ENCODE peak calls at places on chromosome 21, in eight cellular contexts. L, O, S, M, I, X, B and Y are unnamed samples.

GRCh38 chr21:18917602-18918001 is 514.0 kb upstream of the TMPRSS15 start:
- DNase-seq in L (no peak), O (no peak), S (no peak), M (no peak), I (no peak), X (no peak), B (no peak), Y (no peak)

GRCh38 chr21:21076051-21076450 is 77.8 kb downstream of the NCAM2 start:
- DNase-seq in L (no peak), O (no peak), S (no peak), M (no peak), I (no peak), X (no peak), B (no peak), Y (no peak)

GRCh38 chr21:39406065-39406464 is 39.5 kb downstream of the LCA5L start:
- DNase-seq in L (no peak), O (no peak), S (no peak), M (no peak), I (no peak), X (no peak), B (no peak), Y (no peak)

GRCh38 chr21:25107708-25108107 is 499.6 kb downstream of the MRPL39 start:
- DNase-seq in L (peak), O (no peak), S (no peak), M (no peak), I (peak), X (no peak), B (no peak), Y (peak)

GRCh38 chr21:42321845-42322244 is 6.6 kb upstream of the TFF3 start:
- DNase-seq in L (no peak), O (peak), S (no peak), M (no peak), I (no peak), X (no peak), B (no peak), Y (no peak)

GRCh38 chr21:22728091-22728490 is 1729.9 kb downstream of the NCAM2 start:
- DNase-seq in L (no peak), O (no peak), S (no peak), M (no peak), I (peak), X (no peak), B (no peak), Y (no peak)

GRCh38 chr21:26185446-26185845 is 14.9 kb upstream of the APP start:
- DNase-seq in L (peak), O (no peak), S (no peak), M (no peak), I (no peak), X (no peak), B (no peak), Y (no peak)

GRCh38 chr21:39715804-39716397 is 29.1 kb upstream of the IGSF5 start:
- DNase-seq in L (peak), O (peak), S (no peak), M (no peak), I (peak), X (no peak), B (peak), Y (peak)

GRCh38 chr21:42465008-42465878 is 30.8 kb downstream of the RSPH1 start:
- DNase-seq in L (no peak), O (peak), S (no peak), M (no peak), I (no peak), X (no peak), B (no peak), Y (peak)

GRCh38 chr21:43740497-43741156 is 21.7 kb downstream of the PDXK start:
- DNase-seq in L (peak), O (peak), S (no peak), M (peak), I (no peak), X (no peak), B (no peak), Y (peak)

GRCh38 chr21:42123509-42123908 is 52.4 kb downstream of the UMODL1 start:
- DNase-seq in L (no peak), O (no peak), S (no peak), M (no peak), I (no peak), X (no peak), B (no peak), Y (no peak)

GRCh38 chr21:32494946-32495703 is 82.6 kb downstream of the EVA1C start:
- DNase-seq in L (peak), O (peak), S (peak), M (no peak), I (peak), X (no peak), B (no peak), Y (peak)

GRCh38 chr21:42340187-42340586 is 10.6 kb downstream of the TFF2 start:
- DNase-seq in L (no peak), O (peak), S (no peak), M (no peak), I (no peak), X (no peak), B (no peak), Y (no peak)

GRCh38 chr21:25929859-25930520 is 195.2 kb downstream of the GABPA start:
- DNase-seq in L (peak), O (no peak), S (no peak), M (no peak), I (no peak), X (no peak), B (no peak), Y (peak)

GRCh38 chr21:37367758-37368535 is 1.4 kb downstream of the DYRK1A start:
- DNase-seq in L (peak), O (peak), S (no peak), M (peak), I (peak), X (peak), B (peak), Y (peak)

GRCh38 chr21:45281411-45282282 is 6.0 kb downstream of the POFUT2 start:
- DNase-seq in L (no peak), O (peak), S (no peak), M (peak), I (no peak), X (no peak), B (no peak), Y (no peak)

GRCh38 chr21:38956791-38957571 is 151.3 kb downstream of the ETS2 start:
- DNase-seq in L (peak), O (no peak), S (no peak), M (peak), I (no peak), X (no peak), B (no peak), Y (peak)

GRCh38 chr21:42775891-42776290 is 103.4 kb downstream of the WDR4 start:
- DNase-seq in L (no peak), O (no peak), S (no peak), M (no peak), I (no peak), X (peak), B (no peak), Y (no peak)

GRCh38 chr21:21230672-21231071 is 232.5 kb downstream of the NCAM2 start:
- DNase-seq in L (peak), O (no peak), S (no peak), M (no peak), I (peak), X (no peak), B (no peak), Y (peak)

GRCh38 chr21:44972301-44972814 is 32.5 kb downstream of the SLX9 start:
- DNase-seq in L (no peak), O (peak), S (no peak), M (no peak), I (peak), X (peak), B (no peak), Y (no peak)

GRCh38 chr21:38831526-38832467 is 26.1 kb downstream of the ETS2 start:
- DNase-seq in L (peak), O (no peak), S (peak), M (peak), I (peak), X (no peak), B (no peak), Y (peak)

GRCh38 chr21:45114072-45114471 is 39.7 kb downstream of the ADARB1 start:
- DNase-seq in L (no peak), O (no peak), S (no peak), M (no peak), I (no peak), X (no peak), B (no peak), Y (no peak)

GRCh38 chr21:16269497-16269896 is 539.7 kb downstream of the USP25 start:
- DNase-seq in L (no peak), O (no peak), S (no peak), M (no peak), I (no peak), X (no peak), B (no peak), Y (no peak)

GRCh38 chr21:16262109-16262508 is 532.3 kb downstream of the USP25 start:
- DNase-seq in L (no peak), O (no peak), S (no peak), M (no peak), I (no peak), X (no peak), B (no peak), Y (no peak)

GRCh38 chr21:16258834-16259611 is 529.2 kb downstream of the USP25 start:
- DNase-seq in L (no peak), O (no peak), S (no peak), M (no peak), I (no peak), X (no peak), B (no peak), Y (peak)

DNA sequence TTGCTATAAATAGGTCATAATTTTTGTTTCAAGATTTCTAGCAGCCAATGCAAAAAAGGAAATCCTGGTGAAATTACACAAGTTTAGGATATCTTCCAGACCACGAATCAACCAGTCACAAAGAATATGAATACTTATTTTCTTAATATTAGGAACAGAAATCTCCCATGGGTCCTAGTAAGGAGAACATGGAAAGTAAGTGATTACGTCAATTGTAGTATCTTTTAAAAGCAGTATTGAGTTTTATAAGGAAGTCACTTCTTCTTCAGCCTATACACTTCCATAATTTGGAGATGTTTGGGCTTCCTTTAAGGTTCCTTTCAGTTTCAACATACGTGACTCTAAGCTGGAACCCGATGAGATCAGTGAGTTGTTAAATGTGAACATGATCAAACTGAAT is 534.5 kb downstream of the USP25 start:
- DNase-seq in L (no peak), O (no peak), S (no peak), M (no peak), I (no peak), X (no peak), B (no peak), Y (no peak)
- H3K4me3 ChIP-seq in L (no peak), O (no peak), S (peak), M (no peak), I (no peak), X (no peak), B (peak), Y (no peak)

GRCh38 chr21:29360799-29361765 is 62.4 kb downstream of the BACH1 start:
- DNase-seq in L (no peak), O (no peak), S (no peak), M (no peak), I (peak), X (no peak), B (no peak), Y (peak)
- TF ChIP-seq CTCF in L (no peak), O (peak), S (no peak), M (no peak), I (peak), X (no peak), B (no peak), Y (peak)

GRCh38 chr21:35408401-35408800 is 359.3 kb upstream of the RUNX1 start:
- DNase-seq in L (peak), O (no peak), S (no peak), M (no peak), I (no peak), X (no peak), B (no peak), Y (no peak)
- H3K4me3 ChIP-seq in L (peak), O (no peak), S (peak), M (no peak), I (no peak), X (no peak), B (peak), Y (no peak)

DNA sequence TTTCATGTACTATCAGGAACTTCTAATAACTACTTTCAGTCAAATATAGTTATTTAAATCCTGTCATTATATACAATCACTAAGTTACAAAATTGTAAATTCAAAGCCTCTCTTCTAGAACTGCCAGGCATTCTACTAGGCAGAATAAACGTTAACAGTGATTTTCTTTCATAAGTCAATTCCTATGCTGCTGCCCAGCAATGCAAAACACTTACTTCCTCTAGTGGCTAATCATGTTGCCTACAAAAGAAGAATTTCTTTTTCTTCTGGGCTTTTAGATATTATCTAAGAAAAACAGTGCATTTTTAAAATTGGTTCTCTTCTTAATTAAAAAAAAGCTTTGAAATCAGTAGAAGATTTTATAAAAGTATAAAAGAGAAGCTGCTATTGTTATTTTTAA is 509.8 kb upstream of the ADAMTS5 start:
- DNase-seq in L (peak), O (no peak), S (no peak), M (no peak), I (no peak), X (no peak), B (no peak), Y (peak)
- TF ChIP-seq CTCF in L (peak), O (peak), S (no peak), M (peak), I (peak), X (peak), B (peak), Y (no peak)

GRCh38 chr21:36165356-36165755 is 8.7 kb downstream of the DOP1B start:
- DNase-seq in L (no peak), O (no peak), S (no peak), M (no peak), I (no peak), X (no peak), B (no peak), Y (no peak)

GRCh38 chr21:36169465-36170128 is 13.0 kb downstream of the DOP1B start:
- DNase-seq in L (no peak), O (peak), S (no peak), M (peak), I (no peak), X (peak), B (no peak), Y (no peak)

GRCh38 chr21:36164427-36164784 is 7.8 kb downstream of the DOP1B start:
- DNase-seq in L (no peak), O (no peak), S (no peak), M (no peak), I (no peak), X (no peak), B (no peak), Y (no peak)

GRCh38 chr21:36163780-36164426 is 7.3 kb downstream of the DOP1B start:
- DNase-seq in L (no peak), O (no peak), S (no peak), M (no peak), I (no peak), X (no peak), B (no peak), Y (no peak)

GRCh38 chr21:36166705-36167104 is 10.1 kb downstream of the DOP1B start:
- DNase-seq in L (no peak), O (peak), S (no peak), M (no peak), I (no peak), X (no peak), B (no peak), Y (no peak)
- H3K4me3 ChIP-seq in L (no peak), O (no peak), S (no peak), M (no peak), I (no peak), X (no peak), B (no peak), Y (no peak)